ENCODE peak calls at places on chromosomes 1 and 21, in four cellular contexts. O, J, I and M are unnamed samples.

GRCh38 chr1:85681087-85681486 is 27.1 kb downstream of the ZNHIT6 start:
- DNase-seq in O (no peak), J (no peak), I (peak), M (no peak)

GRCh38 chr1:239056940-239057339 is 329.4 kb upstream of the CHRM3 start:
- DNase-seq in O (no peak), J (no peak), I (no peak), M (no peak)

GRCh38 chr1:204672482-204673216 is 12.9 kb downstream of the LRRN2 start:
- DNase-seq in O (no peak), J (no peak), I (no peak), M (no peak)

GRCh38 chr1:192866224-192866868 is 57.5 kb downstream of the RGS2 start:
- DNase-seq in O (no peak), J (no peak), I (no peak), M (no peak)

GRCh38 chr1:161089251-161089924 is at the start of gene NECTIN4:
- DNase-seq in O (peak), J (no peak), I (no peak), M (no peak)

GRCh38 chr1:77776007-77776725 is 3.3 kb upstream of the MIGA1 start:
- DNase-seq in O (no peak), J (no peak), I (peak), M (no peak)

GRCh38 chr1:19974822-19975416 is 4.5 kb downstream of the PLA2G2A start:
- DNase-seq in O (no peak), J (peak), I (peak), M (peak)

GRCh38 chr1:240652554-240652953 is 40.6 kb upstream of the GREM2 start:
- DNase-seq in O (no peak), J (no peak), I (no peak), M (no peak)

GRCh38 chr1:204207136-204207616 is 6.6 kb downstream of the GOLT1A start:
- DNase-seq in O (peak), J (peak), I (no peak), M (peak)

GRCh38 chr1:108502138-108502537 is 52.0 kb downstream of the NBPF6 start:
- DNase-seq in O (no peak), J (no peak), I (no peak), M (no peak)

GRCh38 chr21:41681336-41681801 is 85.5 kb downstream of the RIPK4 start:
- DNase-seq in O (no peak), J (no peak), I (no peak), M (no peak)

GRCh38 chr1:202279806-202280205 is 61.9 kb downstream of the UBE2T start:
- DNase-seq in O (no peak), J (no peak), I (no peak), M (no peak)

GRCh38 chr21:42844411-42845113 is 34.8 kb downstream of the WDR4 start:
- DNase-seq in O (peak), J (no peak), I (no peak), M (no peak)

GRCh38 chr1:100622037-100622436 is 84.1 kb downstream of the GPR88 start:
- DNase-seq in O (no peak), J (no peak), I (peak), M (no peak)

GRCh38 chr1:172278478-172278877 is 142.0 kb upstream of the C1orf105 start:
- DNase-seq in O (no peak), J (no peak), I (peak), M (no peak)

GRCh38 chr1:113540328-113540727 is 150.0 kb downstream of the MAGI3 start:
- DNase-seq in O (no peak), J (no peak), I (no peak), M (no peak)

GRCh38 chr1:84847253-84848247 is 45.5 kb downstream of the LPAR3 start:
- DNase-seq in O (peak), J (no peak), I (peak), M (no peak)

DNA sequence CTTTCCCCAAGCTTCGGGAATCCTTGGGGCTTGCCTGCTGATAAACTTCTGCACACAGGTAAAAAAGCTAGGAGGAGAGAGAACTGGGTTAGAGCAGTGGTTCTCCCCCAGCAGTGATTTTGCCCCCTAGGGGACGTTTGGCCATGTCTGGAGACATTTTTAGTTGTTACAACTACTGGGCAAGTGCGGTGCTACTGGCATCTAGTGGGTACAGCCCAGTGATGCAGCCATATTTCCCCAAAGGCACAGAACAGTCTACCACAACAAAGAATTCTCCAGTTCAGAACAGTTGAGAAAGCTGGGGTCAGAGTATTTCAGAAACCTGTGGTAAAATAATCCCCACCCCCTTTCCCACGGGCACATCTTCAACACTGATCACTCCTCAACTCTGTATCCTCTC is 41.3 kb downstream of the LRRC71 start:
- DNase-seq in O (no peak), J (no peak), I (no peak), M (no peak)
- TF ChIP-seq CTCF in O (no peak), J (no peak), I (peak), M (no peak)

GRCh38 chr1:40363721-40364120 is 9.8 kb upstream of the SMAP2 start:
- DNase-seq in O (no peak), J (no peak), I (no peak), M (peak)
- TF ChIP-seq CTCF in O (no peak), J (peak), I (no peak), M (no peak)

GRCh38 chr1:116075577-116075976 is 35.6 kb upstream of the MAB21L3 start:
- DNase-seq in O (no peak), J (no peak), I (no peak), M (no peak)

GRCh38 chr1:116075981-116076380 is 35.2 kb upstream of the MAB21L3 start:
- DNase-seq in O (no peak), J (no peak), I (no peak), M (no peak)

GRCh38 chr1:116076831-116077230 is 34.4 kb upstream of the MAB21L3 start:
- DNase-seq in O (no peak), J (no peak), I (no peak), M (no peak)

GRCh38 chr1:116078699-116079223 is 32.4 kb upstream of the MAB21L3 start:
- DNase-seq in O (no peak), J (no peak), I (no peak), M (no peak)
- TF ChIP-seq CTCF in O (no peak), J (no peak), I (no peak), M (no peak)

GRCh38 chr1:30340934-30341333 is 382.5 kb downstream of the MATN1 start:
- DNase-seq in O (no peak), J (no peak), I (no peak), M (no peak)
- TF ChIP-seq CTCF in O (no peak), J (no peak), I (peak), M (no peak)

DNA sequence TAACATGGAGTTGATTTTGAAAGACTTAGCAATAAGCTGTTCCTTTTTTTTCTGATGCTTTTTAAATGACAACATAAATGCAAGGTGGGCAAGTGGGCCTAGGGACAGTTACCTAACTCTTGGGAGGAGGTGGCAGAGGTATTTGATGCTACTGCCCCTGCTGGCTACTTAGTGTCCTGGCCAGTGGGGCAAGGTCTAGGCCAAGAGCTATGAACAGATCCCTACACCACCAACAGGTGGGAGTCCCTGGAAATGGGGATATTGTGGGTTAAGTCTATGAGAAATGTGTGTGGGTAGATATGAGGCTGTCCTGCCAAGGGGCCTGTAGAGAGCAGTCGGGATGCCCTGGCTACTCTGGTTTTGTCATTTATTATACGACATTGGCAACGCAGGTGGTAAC is 31.3 kb upstream of the B3GALT5 start:
- DNase-seq in O (no peak), J (no peak), I (no peak), M (no peak)
- TF ChIP-seq CTCF in O (no peak), J (no peak), I (no peak), M (no peak)

DNA sequence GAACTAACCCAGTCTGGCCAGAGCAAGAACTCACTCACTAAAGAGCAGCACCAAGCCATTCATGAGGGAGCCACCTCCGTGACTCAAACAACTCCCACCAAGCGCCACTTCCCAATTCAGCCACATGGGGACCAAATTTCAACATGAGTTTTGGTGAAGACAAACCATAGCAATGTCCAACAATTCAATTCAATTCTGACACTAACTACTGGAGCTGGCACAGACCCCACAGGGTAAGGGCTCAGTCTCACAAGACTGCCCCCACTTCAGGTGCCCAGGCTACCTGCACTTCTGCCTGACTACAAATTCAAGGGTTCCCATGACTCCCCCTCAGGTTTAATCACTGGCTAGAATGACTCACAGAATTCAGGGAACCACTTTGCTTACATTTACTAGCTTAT is 48.8 kb upstream of the RAP1A start:
- DNase-seq in O (no peak), J (no peak), I (no peak), M (peak)
- TF ChIP-seq CTCF in O (peak), J (no peak), I (peak), M (no peak)

GRCh38 chr1:1374861-1375662 is at the start of gene AURKAIP1:
- DNase-seq in O (peak), J (peak), I (peak), M (peak)
- TF ChIP-seq CTCF in O (peak), J (no peak), I (peak), M (peak)